ENCODE peak calls at places on chromosomes 16 and 17, in five cellular contexts. N is NCI-H1930, M is pons, D is C1 segment of cervical spinal cord, G is EL. O is an unnamed sample.

GRCh38 chr16:5412721-5413120 is 315.1 kb upstream of the EEF2KMT start:
- DNase-seq in D (no peak), M (peak; percentile 26), N (no peak), G (no peak), O (no peak)

GRCh38 chr16:50697881-50698767 is 4.7 kb downstream of the NOD2 start:
- DNase-seq in M (peak; percentile 74), D (peak; percentile 58), G (peak; percentile 52), N (no peak), O (peak; percentile 50)

GRCh38 chr16:85564277-85565051 is 48.7 kb upstream of the GSE1 start:
- DNase-seq in G (no peak), N (no peak), M (no peak), D (no peak), O (no peak)

GRCh38 chr17:9273334-9274118 is 252.2 kb downstream of the NTN1 start:
- DNase-seq in M (no peak), D (no peak), G (no peak), N (no peak), O (no peak)

GRCh38 chr16:49970818-49971431 is 54.1 kb upstream of the CNEP1R1 start:
- DNase-seq in D (no peak), M (no peak), G (no peak), N (no peak), O (no peak)

GRCh38 chr17:2723997-2724782 is 12.6 kb upstream of the CLUH start:
- DNase-seq in M (no peak), G (no peak), D (no peak), N (no peak), O (no peak)

GRCh38 chr17:43907425-43907981 is at the start of gene MPP2:
- DNase-seq in M (peak; percentile 86), G (peak; percentile 76), D (peak; percentile 91), N (peak; percentile 74), O (peak; percentile 88)

GRCh38 chr17:64025732-64026294 is 5.4 kb upstream of the ICAM2 start:
- DNase-seq in N (peak; percentile 72), D (no peak), G (peak; percentile 77), M (peak; percentile 38), O (peak; percentile 20)

GRCh38 chr16:11627822-11628457 is 40.3 kb upstream of the SNN start:
- DNase-seq in D (no peak), N (no peak), G (peak; percentile 86), M (no peak), O (no peak)

GRCh38 chr16:57039148-57039812 is 49.9 kb downstream of the NLRC5 start:
- DNase-seq in M (no peak), G (peak; percentile 66), D (peak; percentile 24), N (no peak), O (no peak)

GRCh38 chr16:70598937-70599503 is 47.3 kb upstream of the IL34 start:
- DNase-seq in D (no peak), M (no peak), N (no peak), G (no peak), O (no peak)

GRCh38 chr17:48629411-48629759 is 3.2 kb upstream of the HOXB9 start:
- DNase-seq in M (no peak), N (no peak), D (no peak), G (no peak), O (no peak)

GRCh38 chr17:80498242-80498919 is 22.0 kb upstream of the NPTX1 start:
- DNase-seq in D (no peak), M (no peak), G (peak; percentile 20), N (no peak), O (no peak)

GRCh38 chr16:12289175-12290063 is 312.9 kb downstream of the SNX29 start:
- DNase-seq in M (no peak), G (no peak), D (no peak), N (no peak), O (no peak)

GRCh38 chr16:83953796-83954576 is 946 bp downstream of the OSGIN1 start:
- DNase-seq in G (peak; percentile 36), M (peak; percentile 49), N (peak; percentile 3), D (no peak), O (peak; percentile 23)

GRCh38 chr16:67164599-67165061 is at the start of gene HSF4:
- DNase-seq in D (no peak), N (no peak), G (peak; percentile 36), M (no peak), O (no peak)

GRCh38 chr17:66087073-66087472 is 104.9 kb downstream of the CEP112 start:
- DNase-seq in M (no peak), G (peak; percentile 23), D (no peak), N (no peak), O (no peak)

GRCh38 chr17:33370384-33370783 is 77.3 kb upstream of the ASIC2 start:
- DNase-seq in M (no peak), G (no peak), D (no peak), N (no peak), O (no peak)

GRCh38 chr17:30225919-30226553 is 9.5 kb downstream of the SLC6A4 start:
- DNase-seq in G (no peak), M (no peak), N (no peak), D (no peak), O (no peak)

GRCh38 chr16:81318711-81319110 is 3.9 kb downstream of the GAN start:
- DNase-seq in N (no peak), M (no peak), D (no peak), G (peak; percentile 50), O (no peak)

GRCh38 chr17:61794792-61795191 is 68.5 kb downstream of the BRIP1 start:
- DNase-seq in M (no peak), D (no peak), G (no peak), N (no peak), O (no peak)

GRCh38 chr16:89721644-89722391 is 481 bp downstream of the ZNF276 start:
- DNase-seq in G (peak; percentile 54), D (peak; percentile 70), M (no peak), N (no peak), O (no peak)

GRCh38 chr16:71311553-71312158 is 22.5 kb upstream of the CMTR2 start:
- DNase-seq in D (no peak), N (peak; percentile 36), G (no peak), M (peak; percentile 37), O (peak; percentile 14)

GRCh38 chr16:29819506-29819905 is 756 bp upstream of the MVP start:
- DNase-seq in G (no peak), N (no peak), M (no peak), D (no peak), O (no peak)

GRCh38 chr17:40612510-40613244 is 34.9 kb downstream of the SMARCE1 start:
- DNase-seq in D (no peak), M (no peak), N (no peak), G (no peak), O (no peak)

GRCh38 chr16:69522041-69522578 is 43.7 kb upstream of the NFAT5 start:
- DNase-seq in D (no peak), N (no peak), G (no peak), M (no peak), O (no peak)

GRCh38 chr16:89152831-89153700 is 18.5 kb upstream of the CDH15 start:
- DNase-seq in N (no peak), M (no peak), D (no peak), G (no peak), O (no peak)

GRCh38 chr16:84332975-84333684 is 35.2 kb upstream of the ATP2C2 start:
- DNase-seq in N (no peak), G (no peak), D (no peak), M (no peak), O (no peak)

GRCh38 chr17:28119560-28119959 is 77.1 kb downstream of the NLK start:
- DNase-seq in M (no peak), G (no peak), N (no peak), D (no peak), O (no peak)

GRCh38 chr17:36641877-36642845 is 40.8 kb downstream of the MRM1 start:
- DNase-seq in N (no peak), D (no peak), M (no peak), G (peak; percentile 8), O (no peak)

GRCh38 chr17:63437287-63438091 is 8.6 kb downstream of the CYB561 start:
- DNase-seq in M (no peak), D (no peak), N (no peak), G (no peak), O (no peak)

GRCh38 chr16:14196011-14196410 is 124.9 kb downstream of the MRTFB start:
- DNase-seq in M (no peak), G (no peak), N (no peak), D (no peak), O (no peak)

GRCh38 chr17:59752446-59752845 is 45.0 kb downstream of the VMP1 start:
- DNase-seq in G (no peak), D (no peak), N (no peak), M (no peak), O (no peak)

GRCh38 chr17:73595068-73595865 is 49.0 kb downstream of the SDK2 start:
- DNase-seq in N (no peak), D (peak; percentile 8), M (no peak), G (no peak), O (peak; percentile 9)

GRCh38 chr16:50133214-50133613 is 19.9 kb upstream of the TENT4B start:
- DNase-seq in G (no peak), D (no peak), M (no peak), N (no peak), O (no peak)

GRCh38 chr16:78237346-78237745 is 137.9 kb downstream of the WWOX start:
- DNase-seq in D (no peak), N (no peak), M (no peak), G (no peak), O (no peak)